ENCODE peak calls at places on chromosomes 11 and 22, in four cellular contexts. One of them, this sample, is unnamed.

GRCh38 chr11:104146421-104146820 is 17.5 kb downstream of the PDGFD start:
- DNase-seq in stimulated activated CD8-positive, alpha-beta memory T cell treated with anti-CD3 and anti-CD28 coated beads, Interleukin-15, amount 100 ng/mL, for 4 hours: no peak
- DNase-seq in BJ: peak
- DNase-seq in Peyer's patch: no peak
- DNase-seq in this sample: no peak

GRCh38 chr11:118572914-118573550 is 823 bp downstream of the ARCN1 start:
- DNase-seq in stimulated activated CD8-positive, alpha-beta memory T cell treated with anti-CD3 and anti-CD28 coated beads, Interleukin-15, amount 100 ng/mL, for 4 hours: no peak
- DNase-seq in BJ: no peak
- DNase-seq in Peyer's patch: no peak
- DNase-seq in this sample: no peak

GRCh38 chr11:47591764-47592163 is 2.4 kb downstream of the C1QTNF4 start:
- DNase-seq in stimulated activated CD8-positive, alpha-beta memory T cell treated with anti-CD3 and anti-CD28 coated beads, Interleukin-15, amount 100 ng/mL, for 4 hours: no peak
- DNase-seq in BJ: no peak
- DNase-seq in Peyer's patch: no peak
- DNase-seq in this sample: no peak

GRCh38 chr11:118306556-118306955 is 2.0 kb downstream of the CD3E start:
- DNase-seq in BJ: no peak
- DNase-seq in stimulated activated CD8-positive, alpha-beta memory T cell treated with anti-CD3 and anti-CD28 coated beads, Interleukin-15, amount 100 ng/mL, for 4 hours: no peak
- DNase-seq in Peyer's patch: no peak
- DNase-seq in this sample: no peak

GRCh38 chr11:119015054-119015611 is 3.0 kb downstream of the RPS25 start:
- DNase-seq in stimulated activated CD8-positive, alpha-beta memory T cell treated with anti-CD3 and anti-CD28 coated beads, Interleukin-15, amount 100 ng/mL, for 4 hours: no peak
- DNase-seq in BJ: no peak
- DNase-seq in Peyer's patch: no peak
- DNase-seq in this sample: no peak

GRCh38 chr11:23995891-23996290 is 501.0 kb upstream of the LUZP2 start:
- DNase-seq in stimulated activated CD8-positive, alpha-beta memory T cell treated with anti-CD3 and anti-CD28 coated beads, Interleukin-15, amount 100 ng/mL, for 4 hours: no peak
- DNase-seq in BJ: no peak
- DNase-seq in Peyer's patch: no peak
- DNase-seq in this sample: no peak

GRCh38 chr11:3615998-3616397 is 25.8 kb downstream of the ART5 start:
- DNase-seq in BJ: no peak
- DNase-seq in Peyer's patch: no peak
- DNase-seq in stimulated activated CD8-positive, alpha-beta memory T cell treated with anti-CD3 and anti-CD28 coated beads, Interleukin-15, amount 100 ng/mL, for 4 hours: no peak
- DNase-seq in this sample: no peak

GRCh38 chr11:8714622-8715225 is 32.1 kb downstream of the RPL27A start:
- DNase-seq in Peyer's patch: no peak
- DNase-seq in BJ: no peak
- DNase-seq in stimulated activated CD8-positive, alpha-beta memory T cell treated with anti-CD3 and anti-CD28 coated beads, Interleukin-15, amount 100 ng/mL, for 4 hours: no peak
- DNase-seq in this sample: no peak

GRCh38 chr11:109960831-109961230 is 132.4 kb upstream of the ZC3H12C start:
- DNase-seq in stimulated activated CD8-positive, alpha-beta memory T cell treated with anti-CD3 and anti-CD28 coated beads, Interleukin-15, amount 100 ng/mL, for 4 hours: no peak
- DNase-seq in Peyer's patch: peak
- DNase-seq in BJ: no peak
- DNase-seq in this sample: no peak

GRCh38 chr22:39080993-39081513 is 4.0 kb downstream of the APOBEC3G start:
- DNase-seq in stimulated activated CD8-positive, alpha-beta memory T cell treated with anti-CD3 and anti-CD28 coated beads, Interleukin-15, amount 100 ng/mL, for 4 hours: no peak
- DNase-seq in Peyer's patch: no peak
- DNase-seq in BJ: no peak
- DNase-seq in this sample: no peak

GRCh38 chr11:10592331-10592730 is 23.9 kb upstream of the LYVE1 start:
- DNase-seq in stimulated activated CD8-positive, alpha-beta memory T cell treated with anti-CD3 and anti-CD28 coated beads, Interleukin-15, amount 100 ng/mL, for 4 hours: no peak
- DNase-seq in Peyer's patch: no peak
- DNase-seq in BJ: peak
- DNase-seq in this sample: no peak

GRCh38 chr22:42930810-42931420 is 73.8 kb upstream of the ARFGAP3 start:
- DNase-seq in BJ: no peak
- DNase-seq in Peyer's patch: no peak
- DNase-seq in stimulated activated CD8-positive, alpha-beta memory T cell treated with anti-CD3 and anti-CD28 coated beads, Interleukin-15, amount 100 ng/mL, for 4 hours: no peak
- DNase-seq in this sample: no peak

GRCh38 chr22:17264321-17265052 is 45.3 kb upstream of the ADA2 start:
- DNase-seq in stimulated activated CD8-positive, alpha-beta memory T cell treated with anti-CD3 and anti-CD28 coated beads, Interleukin-15, amount 100 ng/mL, for 4 hours: no peak
- DNase-seq in BJ: no peak
- DNase-seq in Peyer's patch: no peak
- DNase-seq in this sample: no peak

GRCh38 chr11:3609416-3610265 is 32.2 kb downstream of the ART5 start:
- DNase-seq in Peyer's patch: no peak
- DNase-seq in BJ: no peak
- DNase-seq in stimulated activated CD8-positive, alpha-beta memory T cell treated with anti-CD3 and anti-CD28 coated beads, Interleukin-15, amount 100 ng/mL, for 4 hours: no peak
- DNase-seq in this sample: no peak

GRCh38 chr22:42969348-42969975 is 45.5 kb downstream of the PACSIN2 start:
- DNase-seq in stimulated activated CD8-positive, alpha-beta memory T cell treated with anti-CD3 and anti-CD28 coated beads, Interleukin-15, amount 100 ng/mL, for 4 hours: no peak
- DNase-seq in Peyer's patch: no peak
- DNase-seq in BJ: peak
- DNase-seq in this sample: no peak

GRCh38 chr11:65920035-65920802 is 993 bp downstream of the DRAP1 start:
- DNase-seq in BJ: no peak
- DNase-seq in stimulated activated CD8-positive, alpha-beta memory T cell treated with anti-CD3 and anti-CD28 coated beads, Interleukin-15, amount 100 ng/mL, for 4 hours: no peak
- DNase-seq in Peyer's patch: no peak
- DNase-seq in this sample: no peak

This sample was measured in SIG-M5.